ENCODE peak calls at places on chromosome 15, in four cellular contexts. U, R, X and D are unnamed samples.

GRCh38 chr15:77486542-77487478 is 66.1 kb downstream of the HMG20A start:
- DNase-seq in U (no peak), R (no peak), X (no peak), D (no peak)

GRCh38 chr15:40272713-40273056 is 10.2 kb downstream of the ANKRD63 start:
- DNase-seq in U (no peak), R (no peak), X (no peak), D (no peak)

GRCh38 chr15:91338763-91339162 is 238.7 kb downstream of the SV2B start:
- DNase-seq in U (no peak), R (no peak), X (peak; percentile 21), D (no peak)

GRCh38 chr15:75082689-75083088 is 59.3 kb downstream of the PPCDC start:
- DNase-seq in U (no peak), R (no peak), X (no peak), D (no peak)

GRCh38 chr15:24943361-24943760 is 11.4 kb upstream of the SNRPN start:
- DNase-seq in U (no peak), R (no peak), X (no peak), D (no peak)

GRCh38 chr15:45129651-45130129 is at the start of the genes DUOX1 and DUOXA1:
- DNase-seq in U (no peak), R (no peak), X (peak; percentile 73), D (no peak)

GRCh38 chr15:54029076-54029475 is 50.8 kb downstream of the UNC13C start:
- DNase-seq in U (no peak), R (no peak), X (no peak), D (no peak)

GRCh38 chr15:45631831-45632230 is 3.0 kb upstream of the SQOR start:
- DNase-seq in U (no peak), R (no peak), X (no peak), D (no peak)

GRCh38 chr15:89367485-89368451 is 33.1 kb upstream of the POLG start:
- DNase-seq in U (no peak), R (no peak), X (peak; percentile 47), D (no peak)

GRCh38 chr15:85406916-85407315 is 26.5 kb downstream of the AKAP13 start:
- DNase-seq in U (no peak), R (no peak), X (peak; percentile 58), D (no peak)

GRCh38 chr15:77617507-77618285 is 15.0 kb downstream of the LINGO1 start:
- DNase-seq in U (no peak), R (no peak), X (no peak), D (no peak)

GRCh38 chr15:50886611-50887350 is 21.7 kb upstream of the AP4E1 start:
- DNase-seq in U (no peak), R (no peak), X (no peak), D (no peak)

GRCh38 chr15:80970018-80970657 is 19.5 kb downstream of the MESD start:
- DNase-seq in U (peak; percentile 61), R (peak; percentile 12), X (peak; percentile 80), D (no peak)

GRCh38 chr15:59116771-59117170 is 11.8 kb downstream of the CCNB2 start:
- DNase-seq in U (no peak), R (no peak), X (no peak), D (no peak)

GRCh38 chr15:39868396-39868795 is 51.7 kb downstream of the GPR176 start:
- DNase-seq in U (no peak), R (no peak), X (no peak), D (no peak)

GRCh38 chr15:88651293-88651692 is 12.5 kb downstream of the ISG20 start:
- DNase-seq in U (no peak), R (no peak), X (no peak), D (no peak)

GRCh38 chr15:49570174-49570573 is 50.4 kb downstream of the FAM227B start:
- DNase-seq in U (no peak), R (no peak), X (no peak), D (no peak)

GRCh38 chr15:58590236-58590635 is 158.4 kb downstream of the LIPC start:
- DNase-seq in U (no peak), R (no peak), X (no peak), D (no peak)

GRCh38 chr15:77191230-77191834 is 120.4 kb upstream of the TSPAN3 start:
- DNase-seq in U (no peak), R (no peak), X (no peak), D (no peak)

GRCh38 chr15:76354823-76355440 is 18.4 kb downstream of the ISL2 start:
- DNase-seq in U (no peak), R (no peak), X (no peak), D (no peak)

GRCh38 chr15:22884344-22884743 is 45.9 kb downstream of the NIPA2 start:
- DNase-seq in U (no peak), R (no peak), X (no peak), D (no peak)

GRCh38 chr15:99925661-99926461 is 192.6 kb upstream of the LYSMD4 start:
- DNase-seq in U (peak; percentile 70), R (peak; percentile 24), X (peak; percentile 51), D (no peak)

GRCh38 chr15:41597787-41598186 is 38.8 kb downstream of the TYRO3 start:
- DNase-seq in U (no peak), R (no peak), X (no peak), D (no peak)

GRCh38 chr15:92908369-92909057 is 8.4 kb downstream of the CHD2 start:
- DNase-seq in U (no peak), R (no peak), X (no peak), D (no peak)

GRCh38 chr15:33328105-33328504 is 17.3 kb downstream of the RYR3 start:
- DNase-seq in U (no peak), R (no peak), X (no peak), D (no peak)